ENCODE peak calls at places on chromosome 4, in nine cellular contexts. T, B, N, W, P, U, G, S and R are unnamed samples.
A peak's percentile ranks its signal among the peaks of the same experiment; 100 is the strongest.

GRCh38 chr4:46844325-46844917 is 64.6 kb downstream of the COX7B2 start:
- DNase-seq in T (peak; percentile 53), B (no peak), N (no peak), W (peak; percentile 63), P (peak; percentile 68), U (no peak), G (peak; percentile 22), S (peak; percentile 43), R (no peak)

GRCh38 chr4:81698536-81698935 is 226.8 kb upstream of the RASGEF1B start:
- DNase-seq in T (no peak), B (no peak), N (no peak), W (no peak), P (no peak), U (no peak), G (no peak), S (no peak), R (no peak)

GRCh38 chr4:150001815-150002214 is 76.4 kb upstream of the DCLK2 start:
- DNase-seq in T (no peak), B (no peak), N (no peak), W (peak; percentile 24), P (peak; percentile 36), U (no peak), G (no peak), S (no peak), R (no peak)

GRCh38 chr4:651884-652642 is 22.0 kb downstream of the ATP5ME start:
- DNase-seq in T (no peak), B (no peak), N (no peak), W (no peak), P (no peak), U (no peak), G (no peak), S (no peak), R (peak; percentile 68)

GRCh38 chr4:184655889-184656869 is 6.6 kb downstream of the PRIMPOL start:
- DNase-seq in T (peak; percentile 33), B (no peak), N (no peak), W (no peak), P (no peak), U (no peak), G (no peak), S (no peak), R (no peak)

GRCh38 chr4:60216752-60217151 is 983.4 kb upstream of the ADGRL3 start:
- DNase-seq in T (peak; percentile 62), B (no peak), N (no peak), W (no peak), P (peak; percentile 47), U (no peak), G (no peak), S (no peak), R (no peak)

GRCh38 chr4:120517966-120518365 is 404.6 kb downstream of the PRDM5 start:
- DNase-seq in T (peak; percentile 91), B (no peak), N (no peak), W (peak; percentile 85), P (peak; percentile 75), U (no peak), G (no peak), S (no peak), R (no peak)

GRCh38 chr4:1575418-1576199 is 108.5 kb downstream of the FAM53A start:
- DNase-seq in T (no peak), B (no peak), N (no peak), W (no peak), P (no peak), U (no peak), G (no peak), S (no peak), R (peak; percentile 81)

GRCh38 chr4:84503495-84504437 is 4.7 kb upstream of the NKX6-1 start:
- DNase-seq in T (peak; percentile 76), B (no peak), N (no peak), W (peak; percentile 78), P (peak; percentile 80), U (no peak), G (no peak), S (no peak), R (no peak)

GRCh38 chr4:9771069-9771468 is 10.4 kb upstream of the DRD5 start:
- DNase-seq in T (no peak), B (no peak), N (peak; percentile 45), W (peak; percentile 29), P (no peak), U (no peak), G (no peak), S (no peak), R (no peak)

GRCh38 chr4:21991050-21991449 is 42.5 kb upstream of the KCNIP4 start:
- DNase-seq in T (peak; percentile 27), B (no peak), N (no peak), W (no peak), P (peak; percentile 5), U (no peak), G (no peak), S (no peak), R (no peak)

DNA sequence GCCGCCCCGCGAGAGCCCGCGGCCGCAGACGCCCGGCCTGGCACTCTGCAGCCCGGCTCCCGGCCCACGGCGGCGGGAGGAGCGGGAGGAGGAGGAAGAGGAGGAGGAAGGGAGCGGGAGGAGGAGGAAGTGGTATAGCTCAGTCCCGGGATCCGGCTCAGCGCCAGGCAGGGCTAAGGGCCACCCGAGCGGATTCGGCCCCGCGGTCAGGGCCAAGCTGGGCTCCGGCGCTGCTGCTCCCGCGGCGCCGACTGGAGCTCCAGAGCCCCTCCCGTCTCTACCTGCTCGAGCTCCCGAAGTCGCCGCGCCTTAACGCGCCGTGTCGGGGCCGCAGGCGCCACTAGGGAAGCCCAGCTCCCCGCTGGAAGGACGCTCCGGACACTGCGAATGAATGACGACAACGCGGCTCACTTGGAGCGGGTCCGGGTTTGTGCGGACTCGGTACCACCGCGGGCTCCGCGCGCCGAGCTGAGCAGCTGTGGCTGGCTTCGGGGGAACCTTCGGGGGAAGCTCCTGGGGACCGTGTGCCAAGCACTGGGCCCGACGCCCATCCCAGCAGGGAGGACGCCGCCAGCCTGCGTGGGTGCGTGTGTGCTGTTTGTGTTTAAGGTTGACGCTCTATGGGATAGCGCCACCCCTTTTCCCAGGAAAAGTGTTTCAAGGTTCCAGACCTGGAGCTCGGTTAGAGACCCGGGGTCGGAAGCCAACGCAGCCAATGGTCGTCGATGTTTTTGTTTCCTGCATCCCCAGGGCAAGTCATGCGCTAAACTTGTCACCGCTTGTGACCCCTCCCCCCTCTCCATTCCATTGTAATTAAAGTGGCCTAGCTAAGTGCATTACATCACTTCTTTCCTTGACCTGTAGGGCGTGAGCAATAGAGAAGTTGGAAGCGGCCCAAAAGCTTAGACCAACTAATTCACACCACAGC is at the start of gene TBC1D9:
- DNase-seq in T (peak; percentile 80), B (peak; percentile 78), N (peak; percentile 86), W (peak; percentile 61), P (peak; percentile 68), U (peak; percentile 38), G (peak; percentile 92), S (peak; percentile 86), R (peak; percentile 89)
- TF ChIP-seq CTCF in T (no peak), B (no peak), N (peak; percentile 40), W (no peak), P (no peak), U (no peak), G (no peak), S (peak; percentile 1), R (peak; percentile 45)

GRCh38 chr4:23660865-23661264 is 229.0 kb downstream of the PPARGC1A start:
- DNase-seq in T (no peak), B (no peak), N (no peak), W (no peak), P (no peak), U (no peak), G (no peak), S (no peak), R (no peak)
- TF ChIP-seq CTCF in T (no peak), B (no peak), N (no peak), W (peak; percentile 16), P (no peak), U (no peak), G (no peak), S (no peak), R (no peak)

DNA sequence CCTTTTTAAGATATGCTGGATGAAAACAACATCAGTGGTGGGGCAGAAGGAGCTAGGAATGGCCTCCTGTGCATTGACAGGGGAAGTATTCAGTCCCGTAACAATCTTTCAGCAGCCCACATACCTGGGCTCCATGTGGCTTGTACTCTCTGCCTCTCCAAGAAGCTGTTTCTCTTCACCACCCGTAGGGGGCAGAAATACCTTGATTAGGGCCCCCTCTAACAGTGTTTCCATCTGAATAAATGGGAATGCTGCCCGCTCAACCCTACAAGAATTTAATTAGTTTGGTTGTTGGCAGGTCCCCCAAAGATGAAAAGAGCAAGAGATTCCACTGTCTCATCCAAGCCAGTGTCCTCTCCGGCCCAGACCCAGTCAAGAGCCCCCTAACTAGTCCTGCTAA is 155.2 kb downstream of the SMIM20 start:
- DNase-seq in T (peak; percentile 55), B (no peak), N (no peak), W (peak; percentile 57), P (peak; percentile 45), U (no peak), G (no peak), S (no peak), R (no peak)
- TF ChIP-seq CTCF in T (peak; percentile 57), B (peak; percentile 61), N (peak; percentile 65), W (peak; percentile 61), P (peak; percentile 58), U (no peak), G (no peak), S (peak; percentile 9), R (peak; percentile 66)

GRCh38 chr4:122378711-122379110 is at the start of gene ADAD1:
- DNase-seq in T (no peak), B (no peak), N (no peak), W (no peak), P (no peak), U (no peak), G (no peak), S (no peak), R (no peak)

GRCh38 chr4:122383341-122383740 is 4.5 kb downstream of the ADAD1 start:
- DNase-seq in T (no peak), B (no peak), N (no peak), W (no peak), P (no peak), U (no peak), G (no peak), S (no peak), R (no peak)

GRCh38 chr4:122379239-122379638 is 428 bp downstream of the ADAD1 start:
- DNase-seq in T (no peak), B (no peak), N (no peak), W (no peak), P (no peak), U (no peak), G (no peak), S (no peak), R (peak; percentile 85)

GRCh38 chr4:122377352-122377751 is 1.5 kb upstream of the ADAD1 start:
- DNase-seq in T (no peak), B (no peak), N (no peak), W (no peak), P (no peak), U (no peak), G (no peak), S (no peak), R (no peak)
- TF ChIP-seq CTCF in T (no peak), B (no peak), N (no peak), W (no peak), P (no peak), U (no peak), G (no peak), S (no peak), R (no peak)

GRCh38 chr4:8297691-8298485 is 28.3 kb downstream of the HTRA3 start:
- DNase-seq in T (no peak), B (no peak), N (no peak), W (no peak), P (no peak), U (no peak), G (peak; percentile 15), S (no peak), R (peak; percentile 75)
- TF ChIP-seq CTCF in T (no peak), B (no peak), N (no peak), W (no peak), P (no peak), U (no peak), G (no peak), S (no peak), R (no peak)